ENCODE peak calls at places on chromosome 2, in ten cellular contexts. F is HFF-Myc, R is breast epithelium, T is astrocyte of the cerebellum, M is GM23338, Q is stomach, I is AG09309, C is kidney, W is uterus, S is fibroblast of villous mesenchyme. Z is an unnamed sample.
A peak's percentile ranks its signal among the peaks of the same experiment; 100 is the strongest.

GRCh38 chr2:11073791-11074190 is 81.5 kb upstream of the SLC66A3 start:
- DNase-seq in M (no peak), C (no peak), I (no peak), S (peak; percentile 65), F (peak; percentile 22), R (no peak), Q (no peak), W (no peak), T (no peak), Z (no peak)

GRCh38 chr2:41837610-41838009 is 210.2 kb upstream of the PKDCC start:
- DNase-seq in T (no peak), R (no peak), W (no peak), F (no peak), C (no peak), I (no peak), Q (no peak), M (no peak), S (no peak), Z (no peak)

GRCh38 chr2:98172951-98173350 is 86.0 kb downstream of the VWA3B start:
- DNase-seq in Q (no peak), R (no peak), I (no peak), T (no peak), F (no peak), S (no peak), M (no peak), W (no peak), C (no peak), Z (no peak)

GRCh38 chr2:150374562-150374961 is 112.9 kb downstream of the RND3 start:
- DNase-seq in F (no peak), Q (no peak), M (no peak), W (no peak), T (no peak), S (no peak), I (no peak), C (no peak), R (no peak), Z (no peak)

GRCh38 chr2:74316616-74317295 is 26.5 kb downstream of the SLC4A5 start:
- DNase-seq in S (no peak), Q (no peak), W (no peak), R (no peak), C (no peak), T (no peak), M (peak; percentile 76), F (no peak), I (no peak), Z (no peak)

GRCh38 chr2:23637011-23637778 is 252.2 kb downstream of the KLHL29 start:
- DNase-seq in S (peak; percentile 49), F (no peak), T (peak; percentile 41), Q (no peak), C (no peak), R (peak; percentile 41), M (no peak), I (peak; percentile 20), W (peak; percentile 56), Z (peak; percentile 54)

GRCh38 chr2:120439637-120440384 is 93.9 kb downstream of the INHBB start:
- DNase-seq in C (no peak), S (no peak), M (no peak), Q (no peak), I (no peak), T (no peak), R (no peak), F (no peak), W (no peak), Z (no peak)

GRCh38 chr2:230472619-230473018 is 56.6 kb downstream of the SP100 start:
- DNase-seq in M (no peak), Q (no peak), F (no peak), C (no peak), S (peak; percentile 50), T (peak; percentile 1), W (no peak), I (peak; percentile 17), R (no peak), Z (peak; percentile 2)

GRCh38 chr2:38615237-38615636 is 12.5 kb upstream of the HNRNPLL start:
- DNase-seq in I (no peak), F (no peak), W (no peak), Q (no peak), T (no peak), R (no peak), C (no peak), S (peak; percentile 47), M (no peak), Z (no peak)

GRCh38 chr2:196101325-196101981 is 32.8 kb upstream of the DNAH7 start:
- DNase-seq in F (peak; percentile 49), T (peak; percentile 49), M (no peak), C (no peak), I (no peak), R (peak; percentile 22), W (peak; percentile 29), Q (no peak), S (peak; percentile 62), Z (no peak)

GRCh38 chr2:241271641-241272297 is 43.7 kb downstream of the HDLBP start:
- DNase-seq in I (peak; percentile 46), S (peak; percentile 91), M (peak; percentile 44), C (peak; percentile 94), Q (peak; percentile 88), R (peak; percentile 83), W (peak; percentile 81), T (peak; percentile 38), F (no peak), Z (peak; percentile 40)

GRCh38 chr2:218879881-218880748 is 537 bp upstream of the WNT10A start:
- DNase-seq in T (no peak), Q (peak; percentile 63), W (no peak), S (no peak), I (no peak), F (no peak), R (no peak), M (peak; percentile 48), C (peak; percentile 95), Z (no peak)
- H3K4me3 ChIP-seq in T (no peak overlapping the region), Q (peak overlapping the region; percentile 49), W (peak overlapping the region; percentile 8), S (no peak overlapping the region), I (no peak overlapping the region), F (no peak overlapping the region), R (peak overlapping the region; percentile 66), M (peak overlapping the region; percentile 46), C (no peak overlapping the region), Z (no peak overlapping the region)

GRCh38 chr2:168246483-168247340 is 683 bp downstream of the STK39 start:
- DNase-seq in T (peak; percentile 26), I (no peak), C (peak; percentile 90), Q (peak; percentile 87), S (peak; percentile 67), R (peak; percentile 38), F (no peak), M (peak; percentile 78), W (peak; percentile 47), Z (no peak)
- TF ChIP-seq CTCF in T (peak; percentile 41), I (peak; percentile 36), C (peak; percentile 32), Q (peak; percentile 50), S (peak; percentile 50), R (no peak), F (peak; percentile 44), M (peak; percentile 21), W (no peak), Z (peak; percentile 52)

GRCh38 chr2:1137992-1138391 is 187.3 kb downstream of the SNTG2 start:
- DNase-seq in W (no peak), Q (no peak), R (no peak), C (no peak), T (no peak), M (no peak), I (no peak), S (no peak), F (no peak), Z (no peak)

GRCh38 chr2:1141079-1141478 is 190.4 kb downstream of the SNTG2 start:
- DNase-seq in M (no peak), Q (no peak), S (no peak), R (no peak), C (no peak), W (no peak), F (no peak), I (no peak), T (no peak), Z (no peak)

GRCh38 chr2:1136807-1137663 is 186.4 kb downstream of the SNTG2 start:
- DNase-seq in R (no peak), M (no peak), Q (no peak), S (no peak), C (no peak), F (no peak), W (no peak), I (no peak), T (no peak), Z (no peak)

GRCh38 chr2:1143129-1143528 is 192.5 kb downstream of the SNTG2 start:
- DNase-seq in Q (no peak), W (no peak), R (no peak), T (no peak), M (no peak), I (no peak), C (no peak), S (no peak), F (no peak), Z (no peak)

DNA sequence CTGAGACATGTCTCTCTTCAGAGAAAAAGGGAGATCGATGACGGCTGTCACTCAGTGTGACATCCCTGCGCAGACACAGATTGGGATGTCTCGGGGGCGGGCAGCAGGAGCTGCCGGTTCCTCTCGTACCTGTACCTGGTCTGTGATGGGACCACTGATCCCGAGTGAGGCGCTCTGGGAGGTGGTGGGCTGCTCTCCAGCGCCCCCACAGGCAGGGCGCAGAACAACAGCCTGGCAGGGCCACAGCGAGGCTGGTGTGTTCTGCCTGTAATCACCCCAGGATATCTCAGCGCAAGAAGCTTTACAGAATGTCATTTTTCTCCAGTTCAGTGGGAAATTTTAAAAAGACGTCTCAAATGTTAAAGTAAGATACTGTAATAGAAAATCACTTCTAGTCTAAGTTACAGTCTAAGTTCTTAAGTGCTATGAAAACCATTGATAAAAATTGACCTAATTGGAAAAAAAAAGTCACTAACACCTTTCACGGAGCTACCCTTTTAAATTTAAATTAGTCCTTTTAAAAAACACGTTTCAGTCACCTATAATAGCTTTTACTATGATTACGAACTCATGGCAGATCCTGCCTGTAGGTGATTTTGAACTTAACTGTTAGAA is 189.8 kb downstream of the SNTG2 start:
- DNase-seq in F (no peak), R (no peak), C (no peak), W (no peak), S (no peak), M (peak; percentile 78), I (no peak), Q (no peak), T (no peak), Z (no peak)
- H3K4me3 ChIP-seq in F (no peak overlapping the region), R (no peak overlapping the region), C (no peak overlapping the region), W (no peak overlapping the region), S (no peak overlapping the region), M (no peak overlapping the region), I (no peak overlapping the region), Q (no peak overlapping the region), T (no peak overlapping the region), Z (no peak overlapping the region)

GRCh38 chr2:173468394-173468793 is 113.7 kb downstream of the CDCA7 start:
- DNase-seq in R (no peak), S (no peak), C (no peak), M (no peak), W (no peak), T (no peak), I (no peak), F (no peak), Q (no peak), Z (no peak)

GRCh38 chr2:173467751-173468150 is 113.1 kb downstream of the CDCA7 start:
- DNase-seq in I (no peak), R (no peak), C (no peak), W (no peak), M (no peak), Q (no peak), S (no peak), F (no peak), T (no peak), Z (no peak)

DNA sequence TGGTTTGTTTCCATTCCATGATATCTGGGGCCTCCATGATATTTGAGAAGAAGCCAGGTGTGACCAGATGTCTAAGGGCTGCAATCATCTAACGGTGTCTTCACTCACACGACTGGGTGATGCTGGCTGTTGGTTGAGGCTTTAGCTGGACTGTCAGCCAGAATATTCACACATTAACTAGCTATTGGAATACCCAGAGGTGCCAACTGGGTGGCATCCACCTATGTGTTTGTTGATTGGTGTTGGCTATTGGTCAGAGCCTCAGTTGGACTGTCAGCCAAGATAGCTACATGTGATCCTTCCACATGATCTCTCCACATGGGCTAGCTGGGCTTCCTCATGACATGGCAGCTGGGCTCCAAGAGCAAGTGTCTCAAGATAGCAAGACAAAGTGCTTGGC is 117.4 kb downstream of the CDCA7 start:
- DNase-seq in M (no peak), Q (no peak), W (no peak), C (no peak), I (no peak), R (no peak), S (no peak), T (no peak), F (no peak), Z (no peak)
- TF ChIP-seq CTCF in M (no peak), Q (no peak), W (no peak), C (no peak), I (no peak), R (no peak), S (no peak), T (no peak), F (no peak), Z (no peak)